ENCODE peak calls at places on chromosomes 11 and 22, in five cellular contexts. O is H9, W is H1, T is mesenchymal stem cell, E is trophoblast cell. K is an unnamed sample.

GRCh38 chr22:21982338-21982965 is at the start of gene TOP3B:
- DNase-seq in O (peak; percentile 69), W (no peak), T (peak; percentile 74), E (peak; percentile 63), K (peak; percentile 65)

GRCh38 chr22:19548964-19549363 is 24.8 kb upstream of the CLDN5 start:
- DNase-seq in O (no peak), W (no peak), T (no peak), E (no peak), K (no peak)

GRCh38 chr11:64048042-64048854 is 12.5 kb downstream of the FLRT1 start:
- DNase-seq in O (no peak), W (no peak), T (no peak), E (no peak), K (no peak)

GRCh38 chr11:129881570-129882170 is 13.7 kb downstream of the NFRKB start:
- DNase-seq in O (peak; percentile 53), W (no peak), T (peak; percentile 45), E (peak; percentile 34), K (no peak)

GRCh38 chr11:102171101-102171500 is 60.9 kb downstream of the YAP1 start:
- DNase-seq in O (no peak), W (no peak), T (peak; percentile 57), E (peak; percentile 4), K (no peak)

GRCh38 chr11:33775832-33776231 is 1.5 kb upstream of the FBXO3 start:
- DNase-seq in O (no peak), W (no peak), T (peak; percentile 51), E (no peak), K (no peak)

GRCh38 chr11:79400717-79401330 is 40.0 kb downstream of the TENM4 start:
- DNase-seq in O (peak; percentile 68), W (no peak), T (peak; percentile 24), E (no peak), K (peak; percentile 17)

GRCh38 chr22:31313366-31314147 is 21.3 kb upstream of the PIK3IP1 start:
- DNase-seq in O (peak; percentile 77), W (peak; percentile 41), T (peak; percentile 49), E (peak; percentile 73), K (peak; percentile 54)

GRCh38 chr22:35559354-35560005 is 18.8 kb downstream of the RASD2 start:
- DNase-seq in O (no peak), W (no peak), T (peak; percentile 28), E (no peak), K (no peak)

GRCh38 chr22:26295583-26296126 is 126.4 kb downstream of the SEZ6L start:
- DNase-seq in O (no peak), W (no peak), T (no peak), E (no peak), K (no peak)

GRCh38 chr11:130858215-130858614 is 58.1 kb downstream of the SNX19 start:
- DNase-seq in O (no peak), W (no peak), T (no peak), E (no peak), K (no peak)

GRCh38 chr22:37658133-37659065 is at the start of gene PDXP:
- DNase-seq in O (peak; percentile 99), W (peak; percentile 99), T (peak; percentile 100), E (peak; percentile 99), K (peak; percentile 99)

GRCh38 chr22:37655252-37655563 is 3.3 kb upstream of the PDXP start:
- DNase-seq in O (no peak), W (no peak), T (no peak), E (no peak), K (no peak)

GRCh38 chr22:37650463-37651136 is 7.9 kb upstream of the PDXP start:
- DNase-seq in O (no peak), W (no peak), T (no peak), E (no peak), K (no peak)

GRCh38 chr22:37657590-37658132 is 862 bp upstream of the PDXP start:
- DNase-seq in O (no peak), W (no peak), T (no peak), E (no peak), K (no peak)

DNA sequence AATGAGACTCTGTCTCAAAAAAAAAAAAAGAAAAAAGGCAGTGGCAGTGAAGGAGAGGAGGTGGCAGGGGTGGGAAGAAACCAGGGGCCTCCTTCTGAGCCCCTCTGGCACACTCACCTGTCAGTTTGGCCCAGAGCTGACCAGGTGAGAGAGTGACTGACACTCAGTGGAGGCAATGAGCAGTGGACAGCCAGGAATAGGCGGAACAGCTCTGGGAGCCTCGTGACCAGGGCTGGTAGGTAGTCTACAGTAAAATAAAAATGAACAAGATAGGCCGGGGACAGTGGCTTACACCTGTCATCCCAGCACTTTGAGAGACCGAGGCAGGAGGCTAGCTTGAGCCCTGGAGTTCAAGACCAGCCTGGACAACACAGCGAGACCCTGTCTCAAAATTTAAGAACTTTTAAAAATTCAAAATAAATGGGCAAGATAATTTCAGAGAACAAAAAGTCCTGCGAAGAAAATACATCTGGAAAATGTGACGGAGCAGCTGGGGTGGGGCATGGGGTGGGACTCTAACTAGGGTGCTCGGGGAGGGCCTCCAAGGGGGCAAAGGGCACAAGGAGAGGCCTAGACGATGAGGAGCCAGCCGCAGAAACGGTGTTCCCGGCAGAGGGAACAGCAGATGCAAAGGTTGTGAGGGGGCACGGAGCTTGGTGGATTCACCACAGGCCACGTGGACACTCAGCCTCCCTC is 3.8 kb upstream of the PDXP start:
- DNase-seq in O (no peak), W (no peak), T (no peak), E (no peak), K (no peak)
- H2BK12ac ChIP-seq in O (no peak overlapping the region), W (no peak overlapping the region), T (no peak overlapping the region), E (no peak overlapping the region), K (no peak overlapping the region)

GRCh38 chr11:3169235-3169951 is 4.3 kb upstream of the OSBPL5 start:
- DNase-seq in O (peak; percentile 73), W (no peak), T (peak; percentile 81), E (peak; percentile 38), K (no peak)
- H2BK120ac ChIP-seq in O (no peak overlapping the region), W (no peak overlapping the region), T (peak overlapping the region; percentile 71), E (no peak overlapping the region), K (no peak overlapping the region)

GRCh38 chr22:37753746-37754145 is 54.0 kb upstream of the GCAT start:
- DNase-seq in O (no peak), W (no peak), T (no peak), E (peak; percentile 47), K (no peak)

GRCh38 chr22:37749831-37750595 is 53.2 kb downstream of the TRIOBP start:
- DNase-seq in O (no peak), W (no peak), T (peak; percentile 83), E (peak; percentile 46), K (no peak)

GRCh38 chr22:37750596-37751162 is 53.8 kb downstream of the TRIOBP start:
- DNase-seq in O (no peak), W (no peak), T (no peak), E (no peak), K (no peak)

GRCh38 chr22:37751449-37752188 is 54.8 kb downstream of the TRIOBP start:
- DNase-seq in O (no peak), W (no peak), T (no peak), E (no peak), K (no peak)

DNA sequence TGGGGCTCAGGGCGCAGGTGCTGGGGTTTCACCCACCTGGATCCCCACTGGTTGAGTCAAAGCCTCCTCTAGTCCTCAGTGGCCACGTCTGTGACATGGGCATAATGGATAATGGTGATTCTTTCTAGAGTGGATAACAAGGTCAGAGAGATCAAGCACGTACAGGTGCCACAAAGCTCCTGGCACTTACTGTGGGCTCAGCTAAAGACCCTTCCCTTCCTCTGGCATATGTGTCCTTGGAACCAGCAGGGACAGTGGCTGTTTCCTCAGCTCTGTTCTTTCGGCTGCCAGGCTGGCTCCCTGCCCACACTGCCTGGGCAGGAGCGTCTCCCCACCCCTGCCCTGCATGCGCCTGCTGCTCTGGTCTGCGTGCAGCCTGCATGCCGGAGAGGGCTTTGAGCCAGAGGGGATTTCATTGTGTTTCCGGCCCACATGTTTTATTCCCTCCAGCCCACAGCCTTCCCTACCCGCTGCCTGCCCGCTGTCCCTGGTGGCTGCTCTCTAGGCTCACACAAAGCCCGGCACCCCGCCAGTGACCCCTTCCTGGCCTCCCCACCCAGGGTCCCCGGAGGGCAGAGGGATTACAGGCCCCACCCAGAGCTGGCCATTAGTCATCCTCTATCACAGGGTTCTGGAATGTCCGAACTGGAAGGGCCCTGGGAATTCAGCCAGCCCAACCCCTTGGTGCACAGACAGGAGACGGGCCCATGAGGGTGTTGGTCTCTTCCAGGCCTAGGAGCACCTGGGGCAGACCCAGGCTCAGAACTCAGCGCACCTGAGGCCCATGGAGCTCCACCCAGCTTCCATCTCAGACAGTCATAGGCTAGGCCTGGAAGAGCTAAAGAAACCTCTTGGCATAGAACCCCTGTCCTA is 55.3 kb upstream of the GCAT start:
- DNase-seq in O (no peak), W (no peak), T (peak; percentile 90), E (peak; percentile 96), K (peak; percentile 30)
- H3K9ac ChIP-seq in O (no peak overlapping the region), W (no peak overlapping the region), T (peak overlapping the region; percentile 73), E (no peak overlapping the region), K (peak overlapping the region; percentile 65)

GRCh38 chr11:37557990-37558389 is 960.0 kb upstream of the RAG2 start:
- DNase-seq in O (no peak), W (no peak), T (no peak), E (no peak), K (no peak)

GRCh38 chr11:37560346-37560745 is 962.3 kb upstream of the RAG2 start:
- DNase-seq in O (no peak), W (no peak), T (no peak), E (no peak), K (no peak)
- H2BK12ac ChIP-seq in O (no peak overlapping the region), W (no peak overlapping the region), T (no peak overlapping the region), E (no peak overlapping the region), K (no peak overlapping the region)

GRCh38 chr11:122232985-122233384 is 117.0 kb upstream of the BLID start:
- DNase-seq in O (no peak), W (no peak), T (no peak), E (no peak), K (no peak)
- H2BK120ac ChIP-seq in O (no peak overlapping the region), W (no peak overlapping the region), T (no peak overlapping the region), E (no peak overlapping the region), K (no peak overlapping the region)

GRCh38 chr22:46656856-46657654 is 36.9 kb downstream of the GRAMD4 start:
- DNase-seq in O (no peak), W (no peak), T (no peak), E (no peak), K (no peak)
- H3K9ac ChIP-seq in O (no peak overlapping the region), W (no peak overlapping the region), T (no peak overlapping the region), E (no peak overlapping the region), K (no peak overlapping the region)

GRCh38 chr11:88352139-88352538 is 14.6 kb upstream of the CTSC start:
- DNase-seq in O (no peak), W (no peak), T (peak; percentile 19), E (no peak), K (no peak)

GRCh38 chr11:88345949-88346348 is 8.4 kb upstream of the CTSC start:
- DNase-seq in O (no peak), W (no peak), T (no peak), E (no peak), K (no peak)

GRCh38 chr11:88345408-88345807 is 7.9 kb upstream of the CTSC start:
- DNase-seq in O (no peak), W (no peak), T (peak; percentile 17), E (no peak), K (no peak)

GRCh38 chr11:88344869-88345268 is 7.3 kb upstream of the CTSC start:
- DNase-seq in O (no peak), W (no peak), T (no peak), E (no peak), K (no peak)

DNA sequence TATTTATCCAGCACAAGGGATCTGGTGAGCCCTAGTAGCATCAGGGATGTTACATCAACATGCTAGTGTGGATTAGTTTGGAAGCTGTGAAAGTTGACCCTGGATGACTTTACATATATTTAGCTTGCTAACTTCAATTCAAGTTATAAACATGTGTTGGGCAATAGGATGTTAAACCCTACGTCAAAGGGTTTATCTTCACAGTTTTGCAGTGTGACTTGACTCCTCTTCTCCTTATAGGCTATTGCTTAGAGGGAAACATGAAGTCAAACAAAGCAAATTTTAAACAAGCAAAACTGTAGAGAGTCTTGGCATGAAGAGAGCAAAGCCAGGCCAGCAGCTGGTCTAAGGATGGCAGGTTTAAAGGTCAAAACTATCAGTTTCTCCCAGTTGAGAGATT is 11.3 kb upstream of the CTSC start:
- DNase-seq in O (no peak), W (no peak), T (peak; percentile 85), E (no peak), K (no peak)
- H2BK12ac ChIP-seq in O (no peak overlapping the region), W (no peak overlapping the region), T (no peak overlapping the region), E (no peak overlapping the region), K (no peak overlapping the region)

K was measured in neuronal stem cell.